ENCODE peak calls at places on chromosomes 6 and 20, in five cellular contexts. One of them, this sample, is unnamed.
A peak's percentile ranks its signal among the peaks of the same experiment; 100 is the strongest.

GRCh38 chr6:134642217-134642616 is 307.7 kb downstream of the ALDH8A1 start:
- DNase-seq in GM10248: no peak
- DNase-seq in neural crest cell: no peak
- DNase-seq in suprapubic skin: no peak
- DNase-seq in A673: no peak
- DNase-seq in this sample: no peak

GRCh38 chr20:36540551-36541211 is 638 bp upstream of the MYL9 start:
- DNase-seq in GM10248: no peak
- DNase-seq in neural crest cell: no peak
- DNase-seq in suprapubic skin: no peak
- DNase-seq in A673: no peak
- DNase-seq in this sample: no peak

GRCh38 chr20:1283522-1284210 is 17.6 kb downstream of the SNPH start:
- DNase-seq in GM10248: no peak
- DNase-seq in neural crest cell: no peak
- DNase-seq in suprapubic skin: peak; percentile 45
- DNase-seq in A673: no peak
- DNase-seq in this sample: no peak

GRCh38 chr6:14966111-14966901 is 279.6 kb upstream of the JARID2 start:
- DNase-seq in GM10248: no peak
- DNase-seq in neural crest cell: no peak
- DNase-seq in suprapubic skin: no peak
- DNase-seq in A673: no peak
- DNase-seq in this sample: no peak

GRCh38 chr20:57393321-57394086 is 2.3 kb downstream of the RBM38 start:
- DNase-seq in GM10248: no peak
- DNase-seq in neural crest cell: no peak
- DNase-seq in suprapubic skin: no peak
- DNase-seq in A673: no peak
- DNase-seq in this sample: no peak

GRCh38 chr6:151087861-151088598 is 151.7 kb upstream of the AKAP12 start:
- DNase-seq in GM10248: no peak
- DNase-seq in neural crest cell: no peak
- DNase-seq in suprapubic skin: no peak
- DNase-seq in A673: no peak
- DNase-seq in this sample: no peak

GRCh38 chr6:24968711-24969110 is 33.0 kb upstream of the RIPOR2 start:
- DNase-seq in GM10248: no peak
- DNase-seq in neural crest cell: no peak
- DNase-seq in suprapubic skin: no peak
- DNase-seq in A673: no peak
- DNase-seq in this sample: no peak

GRCh38 chr6:25960689-25961088 is 1.9 kb upstream of the TRIM38 start:
- DNase-seq in GM10248: no peak
- DNase-seq in neural crest cell: no peak
- DNase-seq in suprapubic skin: no peak
- DNase-seq in A673: no peak
- DNase-seq in this sample: no peak

GRCh38 chr6:102660288-102660687 is 1266.8 kb downstream of the GRIK2 start:
- DNase-seq in GM10248: no peak
- DNase-seq in neural crest cell: no peak
- DNase-seq in suprapubic skin: no peak
- DNase-seq in A673: no peak
- DNase-seq in this sample: no peak

GRCh38 chr6:170110201-170111140 is 180.4 kb downstream of the DLL1 start:
- DNase-seq in GM10248: no peak
- DNase-seq in neural crest cell: no peak
- DNase-seq in suprapubic skin: peak; percentile 70
- DNase-seq in A673: no peak
- DNase-seq in this sample: no peak

GRCh38 chr6:15549371-15549770 is 113.5 kb downstream of the DTNBP1 start:
- DNase-seq in GM10248: no peak
- DNase-seq in neural crest cell: no peak
- DNase-seq in suprapubic skin: no peak
- DNase-seq in A673: no peak
- DNase-seq in this sample: no peak

GRCh38 chr20:6671829-6672228 is 95.7 kb upstream of the BMP2 start:
- DNase-seq in GM10248: no peak
- DNase-seq in neural crest cell: no peak
- DNase-seq in suprapubic skin: no peak
- DNase-seq in A673: no peak
- DNase-seq in this sample: no peak

GRCh38 chr6:16273266-16273665 is 34.9 kb downstream of the GMPR start:
- DNase-seq in GM10248: no peak
- DNase-seq in neural crest cell: no peak
- DNase-seq in suprapubic skin: no peak
- DNase-seq in A673: no peak
- DNase-seq in this sample: no peak

GRCh38 chr20:46089338-46090094 is at the start of gene NCOA5:
- DNase-seq in GM10248: peak; percentile 95
- DNase-seq in neural crest cell: peak; percentile 91
- DNase-seq in suprapubic skin: peak; percentile 96
- DNase-seq in A673: peak; percentile 98
- DNase-seq in this sample: peak; percentile 92
- TF ChIP-seq CTCF in GM10248: peak; percentile 34
- TF ChIP-seq CTCF in neural crest cell: no peak
- TF ChIP-seq CTCF in suprapubic skin: no peak
- TF ChIP-seq CTCF in A673: peak; percentile 37
- TF ChIP-seq CTCF in this sample: peak; percentile 20

GRCh38 chr6:136208783-136209182 is 41.3 kb downstream of the MTFR2 start:
- DNase-seq in GM10248: no peak
- DNase-seq in neural crest cell: no peak
- DNase-seq in suprapubic skin: no peak
- DNase-seq in A673: no peak
- DNase-seq in this sample: no peak
- TF ChIP-seq CTCF in GM10248: no peak
- TF ChIP-seq CTCF in neural crest cell: no peak
- TF ChIP-seq CTCF in suprapubic skin: no peak
- TF ChIP-seq CTCF in A673: peak; percentile 19
- TF ChIP-seq CTCF in this sample: no peak

GRCh38 chr20:48910360-48910781 is 11.1 kb upstream of the ARFGEF2 start:
- DNase-seq in GM10248: no peak
- DNase-seq in neural crest cell: no peak
- DNase-seq in suprapubic skin: no peak
- DNase-seq in A673: no peak
- DNase-seq in this sample: no peak
- TF ChIP-seq CTCF in GM10248: no peak
- TF ChIP-seq CTCF in neural crest cell: no peak
- TF ChIP-seq CTCF in suprapubic skin: no peak
- TF ChIP-seq CTCF in A673: no peak
- TF ChIP-seq CTCF in this sample: no peak

DNA sequence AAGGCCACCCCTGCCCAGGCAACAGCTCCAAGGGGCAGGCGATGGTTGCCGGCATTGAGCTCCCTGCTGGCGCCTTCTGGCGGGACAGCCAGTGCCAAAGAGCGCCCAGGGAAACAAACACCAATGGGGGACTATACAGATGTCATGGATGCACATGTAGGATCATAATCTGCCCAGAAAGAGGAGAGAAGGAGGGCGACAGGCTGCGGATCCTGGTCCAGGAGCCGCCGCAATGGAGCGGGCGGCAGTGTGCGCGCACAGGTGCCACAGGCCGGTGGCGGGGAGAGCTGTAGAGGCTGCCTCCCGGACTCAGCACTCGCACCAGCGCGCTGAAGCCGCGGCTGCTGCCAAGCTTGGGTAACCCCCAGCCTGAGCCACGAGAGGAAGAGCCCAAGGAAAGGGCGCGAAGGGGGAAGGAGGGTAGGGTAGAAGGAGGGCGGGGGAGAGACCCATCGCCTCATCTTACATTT is 418 bp upstream of the FUT9 start:
- DNase-seq in GM10248: no peak
- DNase-seq in neural crest cell: peak; percentile 44
- DNase-seq in suprapubic skin: no peak
- DNase-seq in A673: peak; percentile 55
- DNase-seq in this sample: peak; percentile 28
- TF ChIP-seq CTCF in GM10248: no peak
- TF ChIP-seq CTCF in neural crest cell: peak; percentile 42
- TF ChIP-seq CTCF in suprapubic skin: no peak
- TF ChIP-seq CTCF in A673: peak; percentile 16
- TF ChIP-seq CTCF in this sample: peak; percentile 25

DNA sequence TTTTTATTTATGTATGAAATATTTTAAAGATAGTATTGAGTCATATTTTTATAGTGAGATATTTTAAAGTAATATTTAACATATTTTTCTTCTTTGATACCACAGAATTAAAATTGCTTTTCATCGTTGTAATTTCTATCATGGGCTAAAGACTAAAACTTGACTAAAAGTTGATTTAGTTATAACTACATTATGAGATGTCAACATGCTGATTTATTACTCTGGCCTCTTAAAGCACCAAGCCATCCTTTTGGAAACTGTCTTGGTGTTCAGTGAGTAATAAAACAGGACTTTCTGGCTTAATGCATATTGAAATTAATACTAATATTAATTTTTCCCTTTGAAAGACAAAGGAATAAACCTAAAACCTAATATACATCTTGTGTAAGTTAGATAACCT is 95.2 kb upstream of the ADGRF4 start:
- DNase-seq in GM10248: no peak
- DNase-seq in neural crest cell: no peak
- DNase-seq in suprapubic skin: no peak
- DNase-seq in A673: no peak
- DNase-seq in this sample: no peak
- TF ChIP-seq CTCF in GM10248: no peak
- TF ChIP-seq CTCF in neural crest cell: no peak
- TF ChIP-seq CTCF in suprapubic skin: no peak
- TF ChIP-seq CTCF in A673: no peak
- TF ChIP-seq CTCF in this sample: no peak

GRCh38 chr6:33720998-33721397 is 9.5 kb upstream of the UQCC2 start:
- DNase-seq in GM10248: no peak
- DNase-seq in neural crest cell: no peak
- DNase-seq in suprapubic skin: no peak
- DNase-seq in A673: no peak
- DNase-seq in this sample: no peak
- TF ChIP-seq CTCF in GM10248: no peak
- TF ChIP-seq CTCF in neural crest cell: no peak
- TF ChIP-seq CTCF in suprapubic skin: no peak
- TF ChIP-seq CTCF in A673: no peak
- TF ChIP-seq CTCF in this sample: no peak

GRCh38 chr6:4055420-4056041 is 23.4 kb downstream of the FAM217A start:
- DNase-seq in GM10248: no peak
- DNase-seq in neural crest cell: no peak
- DNase-seq in suprapubic skin: no peak
- DNase-seq in A673: peak; percentile 70
- DNase-seq in this sample: no peak
- TF ChIP-seq CTCF in GM10248: no peak
- TF ChIP-seq CTCF in neural crest cell: peak; percentile 65
- TF ChIP-seq CTCF in suprapubic skin: peak; percentile 32
- TF ChIP-seq CTCF in A673: peak; percentile 61
- TF ChIP-seq CTCF in this sample: peak; percentile 55

GRCh38 chr6:33672808-33673207 is 38.7 kb downstream of the UQCC2 start:
- DNase-seq in GM10248: peak; percentile 65
- DNase-seq in neural crest cell: peak; percentile 41
- DNase-seq in suprapubic skin: peak; percentile 92
- DNase-seq in A673: peak; percentile 22
- DNase-seq in this sample: no peak
- TF ChIP-seq CTCF in GM10248: peak; percentile 12
- TF ChIP-seq CTCF in neural crest cell: no peak
- TF ChIP-seq CTCF in suprapubic skin: peak; percentile 21
- TF ChIP-seq CTCF in A673: no peak
- TF ChIP-seq CTCF in this sample: no peak

This sample was measured in progenitor cell of endocrine pancreas.